ENCODE peak calls at places on chromosomes 11 and 22, in nine cellular contexts. One of them, this sample, is unnamed.

GRCh38 chr22:50184004-50184461 is 1.7 kb upstream of the TRABD start:
- DNase-seq in tibial nerve: peak; percentile 70
- DNase-seq in mammary epithelial cell: no peak
- DNase-seq in colonic mucosa: peak; percentile 76
- DNase-seq in right cardiac atrium: peak; percentile 84
- DNase-seq in uterus: peak; percentile 72
- DNase-seq in suprapubic skin: no peak
- DNase-seq in GM23248: peak; percentile 77
- DNase-seq in cardiac muscle cell: peak; percentile 78
- DNase-seq in this sample: peak; percentile 32

GRCh38 chr22:20815477-20816050 is 41.7 kb downstream of the SERPIND1 start:
- DNase-seq in tibial nerve: no peak
- DNase-seq in mammary epithelial cell: no peak
- DNase-seq in colonic mucosa: no peak
- DNase-seq in right cardiac atrium: no peak
- DNase-seq in uterus: no peak
- DNase-seq in suprapubic skin: no peak
- DNase-seq in GM23248: no peak
- DNase-seq in cardiac muscle cell: no peak
- DNase-seq in this sample: no peak

GRCh38 chr11:77418155-77418980 is 55.5 kb downstream of the PAK1 start:
- DNase-seq in tibial nerve: no peak
- DNase-seq in mammary epithelial cell: no peak
- DNase-seq in colonic mucosa: no peak
- DNase-seq in right cardiac atrium: no peak
- DNase-seq in uterus: no peak
- DNase-seq in suprapubic skin: no peak
- DNase-seq in GM23248: no peak
- DNase-seq in cardiac muscle cell: no peak
- DNase-seq in this sample: no peak

GRCh38 chr11:131914299-131914902 is 544.0 kb downstream of the NTM start:
- DNase-seq in tibial nerve: no peak
- DNase-seq in mammary epithelial cell: no peak
- DNase-seq in colonic mucosa: no peak
- DNase-seq in right cardiac atrium: no peak
- DNase-seq in uterus: no peak
- DNase-seq in suprapubic skin: no peak
- DNase-seq in GM23248: peak; percentile 62
- DNase-seq in cardiac muscle cell: peak; percentile 41
- DNase-seq in this sample: no peak

GRCh38 chr11:111449696-111450479 is 62.3 kb downstream of the BTG4 start:
- DNase-seq in tibial nerve: no peak
- DNase-seq in mammary epithelial cell: no peak
- DNase-seq in colonic mucosa: no peak
- DNase-seq in right cardiac atrium: no peak
- DNase-seq in uterus: no peak
- DNase-seq in suprapubic skin: no peak
- DNase-seq in GM23248: no peak
- DNase-seq in cardiac muscle cell: no peak
- DNase-seq in this sample: no peak

GRCh38 chr22:20211997-20212753 is 55.9 kb downstream of the RTN4R start:
- DNase-seq in tibial nerve: no peak
- DNase-seq in mammary epithelial cell: peak; percentile 13
- DNase-seq in colonic mucosa: no peak
- DNase-seq in right cardiac atrium: peak; percentile 74
- DNase-seq in uterus: peak; percentile 39
- DNase-seq in suprapubic skin: no peak
- DNase-seq in GM23248: no peak
- DNase-seq in cardiac muscle cell: peak; percentile 52
- DNase-seq in this sample: peak; percentile 45

GRCh38 chr22:29208879-29209623 is 3.4 kb downstream of the EMID1 start:
- DNase-seq in tibial nerve: no peak
- DNase-seq in mammary epithelial cell: no peak
- DNase-seq in colonic mucosa: no peak
- DNase-seq in right cardiac atrium: no peak
- DNase-seq in uterus: no peak
- DNase-seq in suprapubic skin: no peak
- DNase-seq in GM23248: no peak
- DNase-seq in cardiac muscle cell: no peak
- DNase-seq in this sample: no peak

GRCh38 chr11:114282488-114282887 is 13.7 kb upstream of the NNMT start:
- DNase-seq in tibial nerve: no peak
- DNase-seq in mammary epithelial cell: no peak
- DNase-seq in colonic mucosa: no peak
- DNase-seq in right cardiac atrium: no peak
- DNase-seq in uterus: no peak
- DNase-seq in suprapubic skin: no peak
- DNase-seq in GM23248: no peak
- DNase-seq in cardiac muscle cell: no peak
- DNase-seq in this sample: no peak

GRCh38 chr11:73257342-73258103 is 14.6 kb upstream of the P2RY6 start:
- DNase-seq in tibial nerve: peak; percentile 26
- DNase-seq in mammary epithelial cell: peak; percentile 84
- DNase-seq in colonic mucosa: no peak
- DNase-seq in right cardiac atrium: peak; percentile 78
- DNase-seq in uterus: no peak
- DNase-seq in suprapubic skin: no peak
- DNase-seq in GM23248: peak; percentile 97
- DNase-seq in cardiac muscle cell: peak; percentile 90
- DNase-seq in this sample: peak; percentile 97

GRCh38 chr22:36741204-36741793 is 34.6 kb downstream of the IFT27 start:
- DNase-seq in tibial nerve: no peak
- DNase-seq in mammary epithelial cell: no peak
- DNase-seq in colonic mucosa: no peak
- DNase-seq in right cardiac atrium: no peak
- DNase-seq in uterus: no peak
- DNase-seq in suprapubic skin: no peak
- DNase-seq in GM23248: peak; percentile 24
- DNase-seq in cardiac muscle cell: peak; percentile 14
- DNase-seq in this sample: no peak

GRCh38 chr11:114162719-114163123 is 103.2 kb downstream of the ZBTB16 start:
- DNase-seq in tibial nerve: peak; percentile 97
- DNase-seq in mammary epithelial cell: peak; percentile 95
- DNase-seq in colonic mucosa: peak; percentile 90
- DNase-seq in right cardiac atrium: peak; percentile 88
- DNase-seq in uterus: peak; percentile 93
- DNase-seq in suprapubic skin: peak; percentile 97
- DNase-seq in GM23248: peak; percentile 96
- DNase-seq in cardiac muscle cell: peak; percentile 100
- DNase-seq in this sample: peak; percentile 93

GRCh38 chr22:50061141-50061823 is 3.2 kb upstream of the TTLL8 start:
- DNase-seq in tibial nerve: no peak
- DNase-seq in mammary epithelial cell: no peak
- DNase-seq in colonic mucosa: no peak
- DNase-seq in right cardiac atrium: no peak
- DNase-seq in uterus: no peak
- DNase-seq in suprapubic skin: no peak
- DNase-seq in GM23248: no peak
- DNase-seq in cardiac muscle cell: no peak
- DNase-seq in this sample: no peak

GRCh38 chr11:35179466-35180135 is 40.6 kb downstream of the CD44 start:
- DNase-seq in tibial nerve: no peak
- DNase-seq in mammary epithelial cell: no peak
- DNase-seq in colonic mucosa: no peak
- DNase-seq in right cardiac atrium: no peak
- DNase-seq in uterus: no peak
- DNase-seq in suprapubic skin: no peak
- DNase-seq in GM23248: peak; percentile 81
- DNase-seq in cardiac muscle cell: no peak
- DNase-seq in this sample: peak; percentile 55

GRCh38 chr22:45599836-45600577 is 71.6 kb upstream of the ATXN10 start:
- DNase-seq in tibial nerve: no peak
- DNase-seq in mammary epithelial cell: no peak
- DNase-seq in colonic mucosa: peak; percentile 61
- DNase-seq in right cardiac atrium: no peak
- DNase-seq in uterus: no peak
- DNase-seq in suprapubic skin: no peak
- DNase-seq in GM23248: no peak
- DNase-seq in cardiac muscle cell: no peak
- DNase-seq in this sample: no peak

GRCh38 chr22:41256898-41257260 is 16.1 kb upstream of the CHADL start:
- DNase-seq in tibial nerve: no peak
- DNase-seq in mammary epithelial cell: no peak
- DNase-seq in colonic mucosa: no peak
- DNase-seq in right cardiac atrium: no peak
- DNase-seq in uterus: no peak
- DNase-seq in suprapubic skin: no peak
- DNase-seq in GM23248: no peak
- DNase-seq in cardiac muscle cell: peak; percentile 24
- DNase-seq in this sample: peak; percentile 29

GRCh38 chr22:30695351-30695762 is 683 bp downstream of the OSBP2 start:
- DNase-seq in tibial nerve: no peak
- DNase-seq in mammary epithelial cell: no peak
- DNase-seq in colonic mucosa: no peak
- DNase-seq in right cardiac atrium: no peak
- DNase-seq in uterus: peak; percentile 17
- DNase-seq in suprapubic skin: no peak
- DNase-seq in GM23248: no peak
- DNase-seq in cardiac muscle cell: no peak
- DNase-seq in this sample: no peak

DNA sequence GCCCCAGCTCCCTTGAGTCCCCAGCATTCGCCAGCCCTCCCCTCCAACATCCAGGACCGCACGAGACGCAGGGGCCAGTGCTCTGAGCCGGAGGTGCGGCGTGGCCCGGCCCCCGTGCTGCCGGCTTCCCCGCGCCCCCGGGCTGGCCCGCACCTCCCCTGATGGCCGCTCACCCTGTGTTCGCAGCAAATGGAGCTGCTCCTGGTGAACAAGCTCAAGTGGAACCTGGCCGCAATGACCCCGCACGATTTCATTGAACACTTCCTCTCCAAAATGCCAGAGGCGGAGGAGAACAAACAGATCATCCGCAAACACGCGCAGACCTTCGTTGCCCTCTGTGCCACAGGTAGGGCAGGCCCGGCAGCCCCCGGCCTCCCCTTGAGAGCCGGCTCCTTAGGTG is 2.7 kb downstream of the CCND1 start:
- DNase-seq in tibial nerve: no peak
- DNase-seq in mammary epithelial cell: no peak
- DNase-seq in colonic mucosa: no peak
- DNase-seq in right cardiac atrium: no peak
- DNase-seq in uterus: no peak
- DNase-seq in suprapubic skin: no peak
- DNase-seq in GM23248: peak; percentile 44
- DNase-seq in cardiac muscle cell: no peak
- DNase-seq in this sample: no peak
- H3K4me3 ChIP-seq in tibial nerve: peak overlapping the region; percentile 64
- H3K4me3 ChIP-seq in mammary epithelial cell: peak overlapping the region; percentile 98
- H3K4me3 ChIP-seq in colonic mucosa: peak overlapping the region; percentile 86
- H3K4me3 ChIP-seq in right cardiac atrium: no peak overlapping the region
- H3K4me3 ChIP-seq in uterus: no peak overlapping the region
- H3K4me3 ChIP-seq in suprapubic skin: peak overlapping the region; percentile 97
- H3K4me3 ChIP-seq in GM23248: peak overlapping the region; percentile 85
- H3K4me3 ChIP-seq in cardiac muscle cell: no peak overlapping the region
- H3K4me3 ChIP-seq in this sample: peak overlapping the region; percentile 98

GRCh38 chr22:33272866-33273265 is 214.7 kb upstream of the SYN3 start:
- DNase-seq in tibial nerve: no peak
- DNase-seq in mammary epithelial cell: no peak
- DNase-seq in colonic mucosa: no peak
- DNase-seq in right cardiac atrium: no peak
- DNase-seq in uterus: no peak
- DNase-seq in suprapubic skin: no peak
- DNase-seq in GM23248: no peak
- DNase-seq in cardiac muscle cell: no peak
- DNase-seq in this sample: no peak
- H3K27ac ChIP-seq in tibial nerve: peak overlapping the region; percentile 24
- H3K27ac ChIP-seq in mammary epithelial cell: no peak overlapping the region
- H3K27ac ChIP-seq in colonic mucosa: no peak overlapping the region
- H3K27ac ChIP-seq in right cardiac atrium: no peak overlapping the region
- H3K27ac ChIP-seq in uterus: no peak overlapping the region
- H3K27ac ChIP-seq in suprapubic skin: no peak overlapping the region
- H3K27ac ChIP-seq in GM23248: no peak overlapping the region
- H3K27ac ChIP-seq in cardiac muscle cell: no peak overlapping the region
- H3K27ac ChIP-seq in this sample: no peak overlapping the region

GRCh38 chr22:47444746-47445065 is 682.3 kb downstream of the TBC1D22A start:
- DNase-seq in tibial nerve: no peak
- DNase-seq in mammary epithelial cell: no peak
- DNase-seq in colonic mucosa: peak; percentile 5
- DNase-seq in right cardiac atrium: no peak
- DNase-seq in uterus: no peak
- DNase-seq in suprapubic skin: no peak
- DNase-seq in GM23248: no peak
- DNase-seq in cardiac muscle cell: no peak
- DNase-seq in this sample: no peak
- H3K9me3 ChIP-seq in tibial nerve: peaks cover 39% of the 10 kb centered on the region
- H3K9me3 ChIP-seq in mammary epithelial cell: peaks cover 30% of the 10 kb centered on the region
- H3K9me3 ChIP-seq in colonic mucosa: no peaks in the 10 kb centered on the region
- H3K9me3 ChIP-seq in right cardiac atrium: no peaks in the 10 kb centered on the region
- H3K9me3 ChIP-seq in uterus: no peaks in the 10 kb centered on the region
- H3K9me3 ChIP-seq in suprapubic skin: no peaks in the 10 kb centered on the region
- H3K9me3 ChIP-seq in GM23248: no peaks in the 10 kb centered on the region
- H3K9me3 ChIP-seq in cardiac muscle cell: no peaks in the 10 kb centered on the region
- H3K9me3 ChIP-seq in this sample: peaks cover 17% of the 10 kb centered on the region

GRCh38 chr11:59142530-59143507 is at the start of gene FAM111A:
- DNase-seq in tibial nerve: peak; percentile 69
- DNase-seq in mammary epithelial cell: peak; percentile 97
- DNase-seq in colonic mucosa: peak; percentile 93
- DNase-seq in right cardiac atrium: peak; percentile 91
- DNase-seq in uterus: peak; percentile 85
- DNase-seq in suprapubic skin: peak; percentile 94
- DNase-seq in GM23248: peak; percentile 95
- DNase-seq in cardiac muscle cell: peak; percentile 90
- DNase-seq in this sample: peak; percentile 84

GRCh38 chr11:59141673-59142460 is 789 bp upstream of the FAM111A start:
- DNase-seq in tibial nerve: no peak
- DNase-seq in mammary epithelial cell: peak; percentile 40
- DNase-seq in colonic mucosa: no peak
- DNase-seq in right cardiac atrium: no peak
- DNase-seq in uterus: no peak
- DNase-seq in suprapubic skin: no peak
- DNase-seq in GM23248: peak; percentile 83
- DNase-seq in cardiac muscle cell: peak; percentile 11
- DNase-seq in this sample: peak; percentile 66

GRCh38 chr11:59144579-59145345 is 2.1 kb downstream of the FAM111A start:
- DNase-seq in tibial nerve: peak; percentile 65
- DNase-seq in mammary epithelial cell: peak; percentile 94
- DNase-seq in colonic mucosa: peak; percentile 91
- DNase-seq in right cardiac atrium: peak; percentile 79
- DNase-seq in uterus: peak; percentile 79
- DNase-seq in suprapubic skin: peak; percentile 90
- DNase-seq in GM23248: peak; percentile 91
- DNase-seq in cardiac muscle cell: peak; percentile 87
- DNase-seq in this sample: peak; percentile 68

GRCh38 chr11:59144096-59144495 is 1.4 kb downstream of the FAM111A start:
- DNase-seq in tibial nerve: no peak
- DNase-seq in mammary epithelial cell: no peak
- DNase-seq in colonic mucosa: no peak
- DNase-seq in right cardiac atrium: no peak
- DNase-seq in uterus: no peak
- DNase-seq in suprapubic skin: no peak
- DNase-seq in GM23248: no peak
- DNase-seq in cardiac muscle cell: no peak
- DNase-seq in this sample: no peak

DNA sequence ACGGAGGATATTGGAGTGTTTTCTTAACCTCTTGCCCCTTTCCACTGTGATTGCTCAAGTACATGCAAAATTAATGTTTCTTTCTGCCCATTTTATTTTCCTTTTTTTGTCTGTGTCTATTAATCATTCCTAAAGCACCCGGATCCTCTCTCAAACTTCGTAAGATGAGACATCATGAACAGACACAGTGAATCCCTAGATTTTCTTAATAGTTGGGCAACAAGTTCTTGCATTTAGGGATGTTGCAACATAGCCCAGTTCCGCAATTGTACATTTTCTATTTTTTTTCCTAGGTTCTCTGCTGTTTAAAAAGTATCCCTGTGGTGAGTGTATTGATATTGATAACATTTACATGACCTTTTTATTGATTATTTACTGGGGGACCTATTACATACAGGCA is 2.9 kb downstream of the FAM111A start:
- DNase-seq in tibial nerve: peak; percentile 41
- DNase-seq in mammary epithelial cell: peak; percentile 45
- DNase-seq in colonic mucosa: no peak
- DNase-seq in right cardiac atrium: no peak
- DNase-seq in uterus: no peak
- DNase-seq in suprapubic skin: no peak
- DNase-seq in GM23248: peak; percentile 92
- DNase-seq in cardiac muscle cell: peak; percentile 82
- DNase-seq in this sample: no peak
- H3K4me3 ChIP-seq in tibial nerve: peak overlapping the region; percentile 86
- H3K4me3 ChIP-seq in mammary epithelial cell: peak overlapping the region; percentile 78
- H3K4me3 ChIP-seq in colonic mucosa: no peak overlapping the region
- H3K4me3 ChIP-seq in right cardiac atrium: no peak overlapping the region
- H3K4me3 ChIP-seq in uterus: no peak overlapping the region
- H3K4me3 ChIP-seq in suprapubic skin: no peak overlapping the region
- H3K4me3 ChIP-seq in GM23248: peak overlapping the region; percentile 99
- H3K4me3 ChIP-seq in cardiac muscle cell: no peak overlapping the region
- H3K4me3 ChIP-seq in this sample: peak overlapping the region; percentile 87